ENCODE peak calls at places on chromosomes 4 and X, in eight cellular contexts. R is nephron progenitor cell; Z is iris pigment epithelial cell; N is H54; V is right cardiac atrium; U is GM12878; L is CD4-positive, alpha-beta memory T cell; I is NCI-H2171 treated with DMSO at 0.1 percent for 48 hours. T is an unnamed sample.

GRCh38 chrX:38335382-38335781 is 8.1 kb upstream of the RPGR start:
- DNase-seq in L (no peak), N (no peak), V (no peak), I (peak; percentile 37), Z (no peak), U (no peak), R (no peak), T (no peak)

GRCh38 chrX:40054793-40055192 is 43.0 kb downstream of the BCOR start:
- DNase-seq in R (no peak), V (no peak), U (no peak), Z (no peak), L (no peak), I (no peak), N (no peak), T (peak; percentile 8)

GRCh38 chrX:120125444-120125843 is 9.7 kb upstream of the RHOXF1 start:
- DNase-seq in I (no peak), V (no peak), U (no peak), R (no peak), L (no peak), Z (peak; percentile 3), N (no peak), T (no peak)

GRCh38 chr4:8760561-8760960 is 111.1 kb downstream of the HMX1 start:
- DNase-seq in U (no peak), I (no peak), N (no peak), R (no peak), Z (no peak), V (peak; percentile 6), L (no peak), T (no peak)

GRCh38 chrX:136146614-136147319 is 566 bp upstream of the FHL1 start:
- DNase-seq in Z (no peak), V (peak; percentile 37), L (no peak), I (peak; percentile 29), R (peak; percentile 50), N (no peak), U (no peak), T (no peak)

GRCh38 chr4:74065115-74065642 is 26.7 kb upstream of the CXCL3 start:
- DNase-seq in L (no peak), U (no peak), I (no peak), R (no peak), V (no peak), N (no peak), Z (no peak), T (no peak)

GRCh38 chr4:20194079-20195013 is 57.4 kb upstream of the SLIT2 start:
- DNase-seq in V (no peak), N (no peak), R (no peak), L (no peak), Z (peak; percentile 88), I (no peak), U (no peak), T (peak; percentile 87)

GRCh38 chr4:188986271-188986689 is 847.0 kb downstream of the TRIML1 start:
- DNase-seq in U (no peak), V (no peak), N (no peak), R (no peak), Z (peak; percentile 91), I (no peak), L (no peak), T (peak; percentile 47)

GRCh38 chr4:176622251-176622968 is 170.3 kb downstream of the VEGFC start:
- DNase-seq in N (no peak), L (no peak), V (no peak), I (no peak), U (no peak), Z (peak; percentile 82), R (no peak), T (peak; percentile 26)

GRCh38 chr4:113471141-113471860 is 290.2 kb downstream of the CAMK2D start:
- DNase-seq in R (no peak), I (no peak), U (no peak), V (no peak), L (no peak), N (no peak), Z (peak; percentile 49), T (peak; percentile 71)

GRCh38 chr4:7198440-7199128 is 6.2 kb downstream of the SORCS2 start:
- DNase-seq in Z (no peak), N (no peak), U (no peak), I (no peak), V (no peak), R (no peak), L (no peak), T (no peak)

GRCh38 chrX:51857159-51857733 is 36.2 kb upstream of the MAGED1 start:
- DNase-seq in V (no peak), R (no peak), Z (no peak), U (no peak), I (no peak), N (no peak), L (no peak), T (no peak)

GRCh38 chr4:152258804-152259708 is 276.8 kb downstream of the FBXW7 start:
- DNase-seq in U (no peak), L (no peak), Z (peak; percentile 77), V (no peak), N (no peak), I (no peak), R (no peak), T (peak; percentile 90)

GRCh38 chr4:76108467-76109181 is 34.1 kb downstream of the ART3 start:
- DNase-seq in V (no peak), N (no peak), Z (peak; percentile 44), I (no peak), R (no peak), L (no peak), U (no peak), T (peak; percentile 6)

GRCh38 chrX:120419465-120419864 is 49.6 kb downstream of the LAMP2 start:
- DNase-seq in L (peak; percentile 10), Z (no peak), I (no peak), V (no peak), N (no peak), U (no peak), R (no peak), T (no peak)

GRCh38 chr4:99734583-99735322 is 77.1 kb upstream of the C4orf54 start:
- DNase-seq in U (no peak), L (no peak), Z (no peak), V (no peak), I (no peak), N (no peak), R (no peak), T (no peak)

GRCh38 chrX:120036704-120037103 is 40.8 kb downstream of the RHOXF2B start:
- DNase-seq in U (no peak), I (no peak), R (no peak), Z (no peak), V (no peak), L (no peak), N (no peak), T (no peak)

GRCh38 chr4:189143255-189143654 is 797.4 kb upstream of the FRG1 start:
- DNase-seq in L (no peak), U (no peak), V (no peak), Z (peak; percentile 21), I (no peak), R (no peak), N (peak; percentile 26), T (no peak)

GRCh38 chrX:1451676-1452496 is 823 bp downstream of the ASMTL start:
- DNase-seq in I (no peak), R (peak; percentile 27), N (no peak), L (no peak), U (no peak), Z (no peak), V (peak; percentile 54), T (no peak)

GRCh38 chr4:103011378-103012025 is 8.0 kb downstream of the SLC9B1 start:
- DNase-seq in V (no peak), L (no peak), U (no peak), R (no peak), Z (peak; percentile 51), N (no peak), I (no peak), T (peak; percentile 54)

GRCh38 chr4:108972613-108973283 is 209.9 kb upstream of the ETNPPL start:
- DNase-seq in L (no peak), N (no peak), I (no peak), U (peak; percentile 1), R (no peak), V (no peak), Z (no peak), T (no peak)

GRCh38 chr4:126627255-126627654 is 1005.5 kb upstream of the INTU start:
- DNase-seq in U (no peak), I (no peak), Z (peak; percentile 48), V (no peak), L (no peak), N (no peak), R (no peak), T (no peak)

GRCh38 chr4:8142556-8142955 is 16.1 kb downstream of the ABLIM2 start:
- DNase-seq in R (no peak), I (no peak), U (no peak), V (no peak), N (no peak), L (no peak), Z (no peak), T (no peak)

GRCh38 chr4:17398805-17399204 is 113.1 kb downstream of the QDPR start:
- DNase-seq in L (no peak), I (no peak), R (no peak), Z (no peak), U (no peak), V (no peak), N (no peak), T (no peak)